ENCODE peak calls at places on chromosomes 4 and X, in six cellular contexts. K is cardiac fibroblast; X is GM12865; D is anterior cingulate cortex; V is CD4-positive, alpha-beta memory T cell; E is iPS-NIHi11. H is an unnamed sample.

GRCh38 chrX:110985470-110985869 is 110.5 kb upstream of the PAK3 start:
- DNase-seq in D (no peak), E (no peak), K (no peak), X (no peak), V (no peak), H (no peak)

GRCh38 chrX:106898462-106898861 is 4.7 kb downstream of the RIPPLY1 start:
- DNase-seq in X (peak), D (no peak), E (peak), V (peak), K (peak), H (peak)

GRCh38 chr4:184747034-184747830 is 13.3 kb upstream of the CENPU start:
- DNase-seq in X (peak), V (no peak), E (peak), D (no peak), K (no peak), H (peak)

GRCh38 chr4:85761803-85762202 is 286.9 kb downstream of the ARHGAP24 start:
- DNase-seq in V (no peak), K (peak), E (no peak), X (no peak), D (no peak), H (no peak)

GRCh38 chr4:21522296-21522695 is 426.3 kb downstream of the KCNIP4 start:
- DNase-seq in E (no peak), X (no peak), K (no peak), D (no peak), V (no peak), H (peak)

GRCh38 chr4:6423575-6423974 is 48.8 kb downstream of the PPP2R2C start:
- DNase-seq in D (no peak), K (no peak), V (no peak), X (peak), E (no peak), H (no peak)

GRCh38 chr4:173211838-173212237 is 43.2 kb downstream of the GALNT7 start:
- DNase-seq in K (peak), X (no peak), E (peak), D (no peak), V (no peak), H (peak)

GRCh38 chr4:76198411-76199237 is 15.0 kb downstream of the SCARB2 start:
- DNase-seq in V (no peak), X (peak), D (peak), E (no peak), K (peak), H (peak)

GRCh38 chr4:37517326-37517725 is 168.8 kb downstream of the RELL1 start:
- DNase-seq in E (no peak), K (no peak), X (no peak), D (no peak), V (no peak), H (no peak)

GRCh38 chrX:74492720-74493201 is 71.5 kb downstream of the SLC16A2 start:
- DNase-seq in V (no peak), E (peak), X (peak), D (no peak), K (no peak), H (no peak)

GRCh38 chrX:132435222-132435621 is 53.6 kb downstream of the MBNL3 start:
- DNase-seq in V (no peak), K (peak), E (no peak), X (no peak), D (no peak), H (no peak)

GRCh38 chr4:10098770-10099139 is 17.8 kb downstream of the WDR1 start:
- DNase-seq in K (no peak), D (no peak), V (no peak), X (no peak), E (no peak), H (peak)

GRCh38 chrX:149074429-149074828 is 430.7 kb downstream of the IDS start:
- DNase-seq in V (no peak), D (no peak), K (peak), E (no peak), X (peak), H (no peak)

GRCh38 chr4:48704091-48704802 is 75.8 kb downstream of the FRYL start:
- DNase-seq in X (no peak), D (no peak), E (no peak), K (no peak), V (no peak), H (no peak)

GRCh38 chrX:21131786-21132185 is 242.4 kb upstream of the CNKSR2 start:
- DNase-seq in V (no peak), K (no peak), X (no peak), D (no peak), E (no peak), H (no peak)

GRCh38 chrX:130171446-130172126 is at the start of gene RAB33A:
- DNase-seq in D (peak), E (peak), V (peak), K (peak), X (peak), H (no peak)

GRCh38 chrX:64265265-64265664 is 34.9 kb upstream of the ASB12 start:
- DNase-seq in K (no peak), V (no peak), D (no peak), E (peak), X (no peak), H (peak)

GRCh38 chr4:75051431-75051830 is 118.5 kb downstream of the PARM1 start:
- DNase-seq in E (no peak), X (no peak), V (no peak), K (no peak), D (no peak), H (no peak)

GRCh38 chrX:112851161-112851779 is 10.6 kb upstream of the AMOT start:
- DNase-seq in V (no peak), E (no peak), K (no peak), D (no peak), X (peak), H (no peak)

GRCh38 chr4:147247577-147247976 is 233.3 kb upstream of the EDNRA start:
- DNase-seq in D (no peak), V (no peak), E (no peak), K (no peak), X (no peak), H (peak)

GRCh38 chr4:26140150-26140898 is 180.5 kb upstream of the RBPJ start:
- DNase-seq in K (no peak), V (no peak), X (no peak), E (peak), D (no peak), H (peak)

GRCh38 chrX:130253916-130254315 is 14.8 kb downstream of the ZNF280C start:
- DNase-seq in E (no peak), X (no peak), V (no peak), D (no peak), K (no peak), H (no peak)

GRCh38 chr4:146175541-146176453 is at the start of gene LSM6:
- DNase-seq in X (peak), D (peak), V (peak), K (peak), E (peak), H (peak)

GRCh38 chrX:39613997-39614679 is 483.6 kb downstream of the BCOR start:
- DNase-seq in E (peak), K (no peak), V (peak), X (peak), D (no peak), H (peak)

H was measured in kidney tubule cell.